ENCODE peak calls at places on chromosomes 16 and 17, in five cellular contexts. D is breast epithelium, K is HCT116, F is HL-60, C is K562. N is an unnamed sample.

GRCh38 chr16:2428051-2428786 is 1.0 kb upstream of the CCNF start:
- DNase-seq in D (no peak), K (no peak), F (no peak), C (peak), N (no peak)

GRCh38 chr16:88398874-88399178 is 16.1 kb downstream of the ZNF469 start:
- DNase-seq in D (no peak), K (no peak), F (no peak), C (no peak), N (no peak)

GRCh38 chr16:19559242-19559910 is 3.9 kb downstream of the VPS35L start:
- DNase-seq in D (no peak), K (peak), F (peak), C (peak), N (peak)

GRCh38 chr16:923184-923583 is 47.6 kb downstream of the LMF1 start:
- DNase-seq in D (no peak), K (no peak), F (no peak), C (no peak), N (no peak)

GRCh38 chr16:88499314-88499713 is 46.2 kb downstream of the ZFPM1 start:
- DNase-seq in D (no peak), K (no peak), F (no peak), C (no peak), N (no peak)

GRCh38 chr17:43416998-43417891 is 18.5 kb downstream of the ARL4D start:
- DNase-seq in D (peak), K (no peak), F (no peak), C (no peak), N (no peak)

GRCh38 chr17:46191332-46192210 is 1.7 kb downstream of the KANSL1 start:
- DNase-seq in D (no peak), K (no peak), F (peak), C (peak), N (no peak)

GRCh38 chr16:3023669-3024478 is at the start of the genes HCFC1R1 and THOC6:
- DNase-seq in D (peak), K (peak), F (peak), C (peak), N (peak)

GRCh38 chr16:57802635-57803412 is 533 bp upstream of the KIFC3 start:
- DNase-seq in D (no peak), K (no peak), F (no peak), C (peak), N (no peak)

GRCh38 chr17:73288534-73289302 is 23.1 kb downstream of the CDC42EP4 start:
- DNase-seq in D (peak), K (no peak), F (no peak), C (peak), N (no peak)

GRCh38 chr16:25298165-25298872 is 40.7 kb upstream of the ZKSCAN2 start:
- DNase-seq in D (no peak), K (no peak), F (no peak), C (no peak), N (peak)

GRCh38 chr16:65306313-65306712 is 184.4 kb upstream of the CDH11 start:
- DNase-seq in D (no peak), K (no peak), F (no peak), C (no peak), N (no peak)

GRCh38 chr17:82407255-82407654 is 10.9 kb upstream of the HEXD start:
- DNase-seq in D (no peak), K (no peak), F (no peak), C (no peak), N (no peak)

DNA sequence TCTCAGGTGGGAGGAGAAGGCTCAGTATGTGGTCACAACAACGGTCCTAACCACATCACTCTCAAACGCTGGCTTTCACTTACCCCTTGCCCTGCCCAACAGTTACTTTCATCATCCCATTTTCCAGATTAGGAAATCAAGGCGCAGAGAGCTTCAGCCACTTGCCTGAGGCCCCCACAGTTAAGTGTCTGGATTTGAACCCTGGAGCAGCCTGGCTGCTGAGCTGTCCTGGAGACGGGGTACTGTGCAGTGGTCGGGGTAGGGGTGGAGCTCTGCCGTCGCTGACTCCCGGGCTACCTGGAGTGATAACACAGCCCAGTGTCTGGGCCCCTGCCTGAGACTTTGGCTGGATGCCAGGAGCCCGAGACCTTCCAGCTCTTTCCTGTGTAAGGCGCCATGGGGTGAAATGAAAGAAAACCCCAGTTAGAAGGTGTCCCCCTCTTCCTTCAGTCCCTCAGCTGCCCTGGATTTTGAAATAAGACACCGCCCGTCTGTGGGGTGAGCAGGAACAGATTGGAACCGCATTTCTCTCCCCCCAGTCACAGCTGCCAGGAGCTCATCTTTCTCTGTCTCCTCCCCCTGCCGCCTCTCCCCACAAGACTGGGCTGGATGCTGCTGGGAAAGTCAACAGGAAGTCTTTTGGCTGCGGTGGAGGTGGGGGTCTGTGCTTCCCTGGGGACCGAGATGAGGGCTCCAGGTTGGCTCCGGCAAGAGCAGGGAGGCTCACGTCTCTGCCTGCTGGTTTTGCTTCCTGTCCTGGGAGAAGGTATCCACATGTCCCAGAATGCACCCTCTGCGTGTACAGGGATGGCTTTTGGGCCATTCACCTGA is 280.2 kb downstream of the SEC14L1 start:
- DNase-seq in D (no peak), K (no peak), F (peak), C (peak), N (no peak)
- TF ChIP-seq POLR2AphosphoS5 in D (peak), K (no peak), F (peak), C (no peak), N (no peak)

GRCh38 chr16:53545433-53545832 is 42.4 kb upstream of the AKTIP start:
- DNase-seq in D (no peak), K (no peak), F (no peak), C (no peak), N (no peak)
- H3K4me3 ChIP-seq in D (no peak), K (no peak), F (no peak), C (no peak), N (no peak)

GRCh38 chr17:7640783-7641182 is 9.9 kb upstream of the ATP1B2 start:
- DNase-seq in D (no peak), K (no peak), F (no peak), C (no peak), N (no peak)

GRCh38 chr17:7650509-7651096 is at the start of gene ATP1B2:
- DNase-seq in D (peak), K (no peak), F (no peak), C (peak), N (no peak)

GRCh38 chr17:7644768-7645167 is 6.0 kb upstream of the ATP1B2 start:
- DNase-seq in D (no peak), K (no peak), F (no peak), C (peak), N (no peak)
- TF ChIP-seq CTCF in D (no peak), K (no peak), F (no peak), C (no peak), N (no peak)

GRCh38 chr17:7405882-7406825 is 1.5 kb upstream of the NLGN2 start:
- DNase-seq in D (no peak), K (no peak), F (no peak), C (no peak), N (no peak)

GRCh38 chr17:7403902-7404736 is at the start of gene TMEM256:
- DNase-seq in D (peak), K (peak), F (peak), C (peak), N (peak)

GRCh38 chr17:7405413-7405881 is 1.6 kb upstream of the TMEM256 start:
- DNase-seq in D (no peak), K (no peak), F (no peak), C (no peak), N (no peak)

GRCh38 chr17:7403043-7403901 is 625 bp downstream of the TMEM256 start:
- DNase-seq in D (no peak), K (peak), F (no peak), C (peak), N (no peak)

GRCh38 chr17:7404737-7405412 is 978 bp upstream of the TMEM256 start:
- DNase-seq in D (peak), K (no peak), F (no peak), C (no peak), N (no peak)
- TF ChIP-seq POLR2AphosphoS5 in D (no peak), K (peak), F (no peak), C (no peak), N (no peak)

GRCh38 chr17:10754861-10755591 is 25.2 kb upstream of the TMEM220 start:
- DNase-seq in D (no peak), K (no peak), F (no peak), C (no peak), N (no peak)
- H3K4me3 ChIP-seq in D (no peak), K (no peak), F (no peak), C (no peak), N (no peak)

DNA sequence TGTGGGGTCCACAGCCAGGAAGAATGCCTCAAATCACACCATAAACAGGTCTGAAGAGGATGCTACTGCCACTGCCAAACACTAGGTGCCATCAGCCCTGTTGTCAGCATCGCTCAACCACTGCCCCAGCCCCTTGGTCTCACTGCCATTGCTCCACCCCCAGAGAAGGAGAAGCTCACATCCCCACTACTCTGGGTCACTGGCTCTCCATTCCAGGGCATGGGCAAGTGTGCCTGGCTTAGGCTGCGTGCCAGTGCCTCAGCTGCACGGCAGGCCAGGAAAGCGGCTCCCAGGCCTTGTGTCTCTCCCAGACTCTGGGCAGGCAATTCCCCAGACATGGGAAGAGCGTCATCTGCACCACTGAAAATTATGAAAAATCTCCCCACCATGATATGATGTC is 1.2 kb upstream of the IGSF6 start:
- DNase-seq in D (no peak), K (no peak), F (no peak), C (no peak), N (no peak)
- TF ChIP-seq CTCF in D (no peak), K (no peak), F (no peak), C (no peak), N (no peak)

DNA sequence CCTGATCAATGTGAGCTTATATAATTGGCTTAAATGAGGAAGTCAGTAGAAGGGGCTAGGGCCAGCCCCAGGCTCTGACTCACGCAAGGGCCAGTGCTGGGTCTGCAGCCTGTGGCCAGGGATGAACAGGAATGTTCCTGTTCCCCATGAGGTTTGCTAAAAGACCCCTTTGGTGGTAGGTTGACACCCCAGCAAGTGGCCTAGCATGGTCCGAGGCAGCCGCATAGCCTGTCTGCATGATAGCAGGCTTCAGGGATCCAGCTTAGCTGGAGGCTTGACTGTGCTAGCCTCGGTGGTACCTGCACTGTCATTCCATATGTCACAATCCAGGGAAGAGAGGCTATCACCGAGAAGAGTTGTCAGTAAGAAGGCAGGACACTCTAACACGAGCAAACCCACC is 23.5 kb downstream of the TRIM25 start:
- DNase-seq in D (no peak), K (no peak), F (no peak), C (no peak), N (no peak)
- TF ChIP-seq POLR2AphosphoS5 in D (no peak), K (peak), F (no peak), C (no peak), N (no peak)

DNA sequence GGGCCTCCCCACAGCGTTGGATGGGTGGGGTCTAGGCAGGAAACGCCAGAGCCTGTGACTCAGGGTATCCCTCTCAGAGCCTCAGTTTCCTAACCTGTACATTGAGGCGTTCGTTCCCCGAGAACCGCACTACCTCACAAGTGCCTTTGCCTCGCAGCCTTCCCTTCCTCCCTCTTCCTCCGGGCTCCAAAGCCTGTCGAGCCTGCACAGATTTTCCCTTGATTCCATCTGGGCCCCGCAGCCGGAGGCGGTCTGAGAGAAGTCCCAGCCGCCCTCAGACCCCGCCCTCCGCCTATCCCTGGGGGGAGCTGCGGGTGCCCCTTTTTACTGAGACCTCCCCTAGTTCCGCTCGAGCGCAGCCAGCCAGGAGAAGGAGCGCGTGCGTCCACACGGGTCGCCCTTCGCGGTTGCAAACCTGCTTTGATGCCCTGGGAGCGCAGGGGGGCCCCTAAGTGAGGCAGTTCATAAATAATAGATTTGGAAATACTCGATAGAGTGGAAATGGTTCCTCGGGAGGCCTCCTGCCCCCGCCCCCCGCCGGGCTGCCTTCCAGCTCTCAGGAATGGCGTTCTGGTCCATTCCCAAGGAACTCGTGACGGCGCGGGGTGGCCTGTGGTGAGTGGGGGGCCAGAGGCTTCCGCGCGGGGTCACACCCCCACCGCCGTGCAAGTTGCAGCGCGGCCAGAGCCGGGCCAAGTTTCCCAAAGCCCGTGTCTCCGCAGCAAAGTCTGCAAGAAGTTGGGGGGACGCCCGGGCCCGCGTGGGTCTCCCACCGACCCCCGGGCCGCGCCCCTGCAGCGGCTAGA is 672 bp downstream of the C16orf74 start:
- DNase-seq in D (no peak), K (no peak), F (no peak), C (no peak), N (no peak)
- H3K4me3 ChIP-seq in D (peak), K (peak), F (peak), C (peak), N (peak)

GRCh38 chr17:54452666-54453348 is 447.8 kb upstream of the TOM1L1 start:
- DNase-seq in D (no peak), K (no peak), F (no peak), C (no peak), N (no peak)
- TF ChIP-seq CTCF in D (no peak), K (no peak), F (no peak), C (no peak), N (no peak)

DNA sequence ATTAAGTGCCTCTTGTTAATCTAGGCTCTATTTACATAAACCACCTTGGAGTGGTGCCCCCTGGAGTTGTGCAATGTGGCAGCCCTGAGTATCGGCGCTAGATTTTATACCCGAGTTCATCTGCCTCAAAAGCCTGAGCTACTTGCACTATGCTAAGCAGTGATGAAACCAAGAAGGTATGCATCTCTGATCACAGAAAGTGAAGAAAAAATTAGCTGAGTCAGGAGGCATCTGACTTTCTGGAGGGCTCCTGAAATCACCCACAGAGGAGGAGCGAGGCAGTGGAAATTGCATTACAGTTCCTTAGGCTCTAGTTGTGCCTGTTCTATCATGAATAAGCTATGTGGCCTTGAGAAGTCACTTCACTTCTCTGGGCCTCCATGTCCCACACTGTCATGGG is 80.3 kb upstream of the PSMD7 start:
- DNase-seq in D (no peak), K (no peak), F (no peak), C (no peak), N (no peak)
- TF ChIP-seq POLR2AphosphoS5 in D (no peak), K (no peak), F (no peak), C (no peak), N (no peak)